ENCODE peak calls at places on chromosomes 4 and X, in five cellular contexts. I is EL, T is cardiac fibroblast, D is esophagus muscularis mucosa, L is foreskin melanocyte. C is an unnamed sample.

GRCh38 chrX:39309018-39309620 is 507.9 kb downstream of the MID1IP1 start:
- DNase-seq in I (peak; percentile 3), T (peak; percentile 38), D (no peak), L (no peak), C (no peak)

GRCh38 chr4:127828121-127828520 is 46.0 kb downstream of the HSPA4L start:
- DNase-seq in I (no peak), T (no peak), D (no peak), L (no peak), C (no peak)

GRCh38 chr4:149701733-149702132 is 113.9 kb downstream of the IQCM start:
- DNase-seq in I (no peak), T (no peak), D (no peak), L (no peak), C (no peak)

GRCh38 chr4:182265881-182266280 is 22.7 kb downstream of the TENM3 start:
- DNase-seq in I (no peak), T (no peak), D (no peak), L (no peak), C (peak; percentile 24)

GRCh38 chrX:22165732-22166457 is 106.8 kb upstream of the CBLL2 start:
- DNase-seq in I (peak; percentile 33), T (peak; percentile 26), D (no peak), L (peak; percentile 42), C (no peak)

GRCh38 chr4:156971168-156971601 is 414 bp downstream of the PDGFC start:
- DNase-seq in I (no peak), T (no peak), D (no peak), L (no peak), C (no peak)

GRCh38 chrX:153075366-153075765 is 3.1 kb downstream of the PNMA6A start:
- DNase-seq in I (no peak), T (no peak), D (no peak), L (no peak), C (no peak)

GRCh38 chrX:16589826-16590225 is 60.1 kb upstream of the S100G start:
- DNase-seq in I (no peak), T (no peak), D (no peak), L (no peak), C (no peak)

GRCh38 chr4:153418581-153418980 is 47.6 kb upstream of the TMEM131L start:
- DNase-seq in I (peak; percentile 43), T (peak; percentile 35), D (no peak), L (peak; percentile 99), C (peak; percentile 95)

GRCh38 chrX:44765556-44765955 is 78.3 kb upstream of the DUSP21 start:
- DNase-seq in I (no peak), T (peak; percentile 21), D (no peak), L (no peak), C (no peak)

GRCh38 chr4:130486841-130487240 is 1390.9 kb downstream of the C4orf33 start:
- DNase-seq in I (no peak), T (peak; percentile 66), D (no peak), L (no peak), C (no peak)

GRCh38 chr4:10006604-10007435 is 14.5 kb downstream of the SLC2A9 start:
- DNase-seq in I (no peak), T (peak; percentile 60), D (no peak), L (no peak), C (no peak)